ENCODE peak calls at places on chromosomes 16 and 17, in eight cellular contexts. W is mucosa of descending colon, Z is HL-60, A is stomach, G is colonic mucosa, X is fibroblast of the aortic adventitia, S is thoracic aorta, H is heart right ventricle. B is an unnamed sample.

GRCh38 chr16:67304006-67304405 is 22.5 kb downstream of the KCTD19 start:
- DNase-seq in G (no peak), W (no peak), S (no peak), Z (no peak), X (peak), A (no peak), H (no peak), B (no peak)

GRCh38 chr16:68806422-68806821 is 36.9 kb upstream of the TANGO6 start:
- DNase-seq in S (no peak), A (no peak), W (no peak), Z (no peak), X (no peak), G (no peak), H (no peak), B (no peak)

GRCh38 chr17:30239089-30239462 is 3.6 kb upstream of the SLC6A4 start:
- DNase-seq in G (no peak), X (no peak), W (no peak), H (no peak), Z (no peak), S (no peak), A (no peak), B (peak)

GRCh38 chr17:65177901-65178300 is 40.7 kb downstream of the RGS9 start:
- DNase-seq in X (peak), Z (no peak), W (no peak), H (no peak), S (no peak), G (no peak), A (no peak), B (no peak)

GRCh38 chr17:63293310-63293709 is 152.8 kb downstream of the CYB561 start:
- DNase-seq in Z (no peak), X (peak), W (no peak), H (no peak), G (no peak), S (no peak), A (no peak), B (no peak)

GRCh38 chr16:11506816-11507305 is 79.9 kb downstream of the LITAF start:
- DNase-seq in W (no peak), A (no peak), Z (no peak), G (no peak), X (no peak), S (no peak), H (no peak), B (no peak)

GRCh38 chr16:24683250-24683649 is 46.2 kb upstream of the TNRC6A start:
- DNase-seq in X (no peak), S (no peak), Z (no peak), A (no peak), G (no peak), H (no peak), W (no peak), B (no peak)

GRCh38 chr17:2174048-2174447 is 119.1 kb downstream of the HIC1 start:
- DNase-seq in H (no peak), G (no peak), A (no peak), Z (no peak), S (no peak), W (no peak), X (peak), B (no peak)

GRCh38 chr16:4017807-4018206 is 98.4 kb downstream of the ADCY9 start:
- DNase-seq in W (no peak), S (no peak), H (no peak), X (no peak), Z (no peak), G (no peak), A (no peak), B (no peak)

GRCh38 chr17:31394544-31394943 is 3.1 kb downstream of the RAB11FIP4 start:
- DNase-seq in Z (peak), X (peak), A (peak), W (peak), G (peak), H (peak), S (no peak), B (peak)

GRCh38 chr17:45747907-45748306 is 36.2 kb upstream of the CRHR1 start:
- DNase-seq in Z (no peak), H (no peak), X (no peak), S (no peak), G (no peak), W (no peak), A (no peak), B (no peak)

GRCh38 chr16:2429771-2430663 is 770 bp downstream of the CCNF start:
- DNase-seq in H (no peak), X (peak), G (peak), W (no peak), A (no peak), Z (no peak), S (no peak), B (no peak)

GRCh38 chr17:57750930-57751329 is 5.8 kb upstream of the CCDC182 start:
- DNase-seq in A (no peak), H (no peak), S (no peak), X (no peak), G (no peak), Z (no peak), W (no peak), B (no peak)

GRCh38 chr16:83878838-83879237 is 20.1 kb upstream of the MLYCD start:
- DNase-seq in W (no peak), X (peak), S (no peak), H (no peak), Z (no peak), G (no peak), A (no peak), B (no peak)

GRCh38 chr16:65782537-65783290 is 583.8 kb upstream of the CDH5 start:
- DNase-seq in H (no peak), G (no peak), Z (no peak), S (no peak), W (no peak), A (no peak), X (peak), B (no peak)

GRCh38 chr17:39027037-39027436 is 59.8 kb upstream of the FBXO47 start:
- DNase-seq in X (peak), Z (no peak), G (peak), H (peak), W (peak), S (no peak), A (peak), B (no peak)

GRCh38 chr16:20966746-20967145 is 66.2 kb downstream of the LYRM1 start:
- DNase-seq in G (no peak), A (no peak), Z (no peak), W (no peak), H (no peak), S (no peak), X (no peak), B (no peak)

GRCh38 chr17:20243524-20243923 is 223.8 kb downstream of the LGALS9B start:
- DNase-seq in H (no peak), A (no peak), Z (no peak), G (no peak), X (no peak), W (no peak), S (no peak), B (no peak)

GRCh38 chr16:4613636-4614570 is 785 bp downstream of the UBALD1 start:
- DNase-seq in W (no peak), A (no peak), H (no peak), Z (peak), G (no peak), S (no peak), X (peak), B (no peak)

GRCh38 chr17:15655162-15655561 is 28.9 kb downstream of the TRIM16 start:
- DNase-seq in X (no peak), A (peak), W (no peak), Z (no peak), S (no peak), G (no peak), H (no peak), B (no peak)

GRCh38 chr17:66777689-66778225 is 57.2 kb upstream of the CACNG5 start:
- DNase-seq in H (no peak), X (peak), S (no peak), Z (no peak), G (no peak), A (no peak), W (no peak), B (no peak)

GRCh38 chr17:61422116-61422799 is 22.6 kb downstream of the TBX2 start:
- DNase-seq in X (no peak), H (no peak), S (no peak), W (no peak), G (no peak), A (no peak), Z (no peak), B (no peak)

GRCh38 chr17:32142038-32142856 is at the start of gene RHOT1:
- DNase-seq in G (peak), H (peak), W (peak), Z (peak), X (peak), A (peak), S (peak), B (peak)

GRCh38 chr17:7041607-7042506 is 2.0 kb downstream of the SLC16A11 start:
- DNase-seq in X (no peak), Z (no peak), W (peak), H (no peak), A (no peak), S (no peak), G (no peak), B (no peak)

GRCh38 chr17:81523139-81524062 is 4.8 kb upstream of the FSCN2 start:
- DNase-seq in S (no peak), A (peak), X (peak), Z (no peak), H (no peak), G (no peak), W (no peak), B (no peak)
- TF ChIP-seq CTCF in S (no peak), A (no peak), X (peak), Z (peak), H (no peak), G (no peak), W (no peak), B (no peak)

DNA sequence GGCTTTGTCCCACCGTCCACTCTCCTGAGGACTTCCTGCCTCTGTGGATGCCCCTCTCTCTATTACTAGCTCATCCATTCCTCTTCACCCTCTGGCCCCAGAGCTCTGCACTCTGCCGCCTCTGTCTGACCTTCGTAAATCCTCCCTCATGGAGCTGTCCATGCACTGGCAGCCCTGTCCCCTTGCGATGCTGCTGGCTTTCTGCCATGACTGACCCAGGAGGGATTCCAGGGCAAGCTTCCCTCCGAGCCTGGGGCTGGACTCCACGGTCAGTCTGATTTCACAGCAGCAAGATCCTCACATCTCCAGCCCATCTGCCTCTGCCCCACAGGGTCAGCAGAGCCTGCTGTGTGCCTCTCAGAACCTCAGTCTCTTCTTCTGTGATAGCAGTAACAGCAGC is 4.7 kb downstream of the CBFA2T3 start:
- DNase-seq in Z (no peak), W (no peak), S (no peak), A (no peak), G (no peak), X (no peak), H (no peak), B (no peak)
- H3K4me3 ChIP-seq in Z (no peak), W (no peak), S (no peak), A (no peak), G (no peak), X (no peak), H (no peak), B (no peak)

GRCh38 chr17:49021095-49021767 is 24.0 kb downstream of the IGF2BP1 start:
- DNase-seq in A (no peak), H (no peak), X (no peak), S (no peak), G (no peak), W (no peak), Z (no peak), B (no peak)
- TF ChIP-seq CTCF in A (no peak), H (no peak), X (no peak), S (no peak), G (no peak), W (no peak), Z (no peak), B (no peak)

GRCh38 chr16:71903608-71904007 is 8.3 kb downstream of the IST1 start:
- DNase-seq in Z (no peak), S (no peak), G (no peak), H (no peak), A (no peak), W (no peak), X (no peak), B (no peak)

GRCh38 chr16:71896688-71897368 is 1.5 kb downstream of the IST1 start:
- DNase-seq in S (no peak), G (no peak), Z (no peak), W (no peak), A (no peak), X (no peak), H (no peak), B (no peak)

GRCh38 chr16:71899171-71899570 is 3.8 kb downstream of the IST1 start:
- DNase-seq in W (no peak), Z (no peak), X (no peak), G (no peak), H (no peak), S (no peak), A (no peak), B (no peak)

GRCh38 chr16:71902656-71903365 is 7.5 kb downstream of the IST1 start:
- DNase-seq in A (no peak), Z (no peak), X (no peak), S (no peak), H (no peak), G (no peak), W (no peak), B (no peak)

DNA sequence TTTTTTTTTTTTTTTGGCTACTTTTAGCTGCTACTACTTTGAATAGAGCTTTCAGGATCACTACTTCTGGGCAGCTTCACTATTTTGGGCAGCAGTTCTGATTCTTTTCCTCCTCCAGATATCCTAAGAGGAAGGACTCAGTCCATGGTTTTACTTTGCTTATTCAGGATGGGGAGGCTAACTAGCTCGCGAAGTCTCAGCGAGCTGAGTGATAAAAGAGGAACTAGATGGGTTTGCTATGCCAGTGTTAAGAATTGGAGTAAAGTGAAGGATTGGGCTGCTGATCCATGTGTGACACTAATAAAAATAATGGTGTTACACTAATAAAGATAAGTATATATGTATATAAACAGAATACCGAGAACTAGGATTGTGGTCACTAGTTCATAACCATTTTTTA is 5.0 kb downstream of the IST1 start:
- DNase-seq in S (no peak), X (peak), A (no peak), Z (no peak), H (no peak), G (no peak), W (no peak), B (no peak)
- H3K4me3 ChIP-seq in S (peak), X (no peak), A (peak), Z (no peak), H (no peak), G (no peak), W (no peak), B (peak)

DNA sequence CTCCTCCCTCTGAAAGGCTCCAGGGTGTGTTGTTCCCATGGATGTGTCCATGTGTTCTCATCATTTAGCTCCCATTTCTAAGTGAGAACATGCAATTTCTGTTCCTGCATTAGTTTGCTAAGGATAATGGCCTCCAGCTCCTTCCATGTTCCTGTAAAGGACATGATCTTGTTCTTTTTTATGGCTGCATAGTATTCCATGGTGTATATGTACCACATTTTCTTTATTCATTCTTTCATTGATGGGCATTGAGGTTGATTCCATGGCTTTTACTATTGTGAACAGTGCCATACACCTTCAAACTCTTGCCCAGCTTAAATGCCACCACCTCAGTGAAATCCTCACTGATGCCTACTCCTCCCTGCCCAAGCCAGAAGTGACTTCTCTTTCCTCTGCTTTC is 4.5 kb upstream of the ORAI3 start:
- DNase-seq in S (no peak), X (no peak), W (no peak), Z (no peak), H (no peak), A (no peak), G (no peak), B (no peak)
- TF ChIP-seq CTCF in S (no peak), X (no peak), W (no peak), Z (no peak), H (no peak), A (no peak), G (no peak), B (no peak)

GRCh38 chr16:82681592-82681991 is 54.8 kb downstream of the CDH13 start:
- DNase-seq in A (no peak), X (no peak), H (no peak), Z (no peak), W (no peak), S (no peak), G (no peak), B (no peak)
- H3K4me3 ChIP-seq in A (no peak), X (no peak), H (no peak), Z (no peak), W (no peak), S (no peak), G (no peak), B (no peak)

GRCh38 chr17:79500738-79501533 is 109.9 kb downstream of the RBFOX3 start:
- DNase-seq in Z (no peak), G (no peak), A (no peak), H (no peak), W (no peak), X (no peak), S (no peak), B (no peak)
- TF ChIP-seq CTCF in Z (no peak), G (no peak), A (no peak), H (no peak), W (no peak), X (no peak), S (no peak), B (no peak)

GRCh38 chr16:23171234-23171948 is 11.2 kb upstream of the SCNN1G start:
- DNase-seq in A (no peak), S (no peak), Z (no peak), X (peak), W (no peak), H (no peak), G (no peak), B (no peak)
- H3K4me3 ChIP-seq in A (no peak), S (no peak), Z (no peak), X (no peak), W (no peak), H (no peak), G (no peak), B (no peak)

DNA sequence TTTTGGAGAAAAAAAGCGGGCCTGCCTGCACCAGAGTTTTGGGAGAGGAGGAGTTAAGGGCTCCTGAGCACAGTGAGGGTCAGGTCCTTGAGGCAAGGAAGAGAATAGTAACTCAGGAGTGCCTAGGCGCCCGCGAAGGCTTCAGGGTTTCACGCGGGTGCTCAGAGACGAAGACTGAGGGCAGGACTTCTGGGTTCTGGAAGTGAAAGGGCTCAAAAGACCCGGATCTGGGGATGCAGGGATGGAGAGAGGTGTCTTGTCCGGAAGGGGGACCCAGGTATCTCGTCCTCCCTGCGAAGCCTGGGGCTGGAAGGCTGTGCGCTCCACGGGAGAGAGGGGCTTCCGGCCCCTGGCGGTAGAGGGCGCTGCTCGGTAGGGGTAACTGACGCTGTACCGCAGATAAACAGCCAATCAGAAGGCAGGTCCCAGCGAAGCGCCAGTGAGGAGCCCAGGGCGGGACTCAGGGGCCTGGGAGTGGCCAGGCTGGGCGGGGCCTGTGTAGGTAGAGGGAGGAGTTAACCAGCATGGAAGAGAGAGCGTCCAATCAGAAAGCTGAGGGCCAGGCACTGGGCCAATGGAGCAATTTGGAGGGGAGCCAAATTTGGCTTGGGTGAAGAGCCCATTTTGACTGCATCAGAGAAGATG is 729 bp downstream of the TGFB1I1 start:
- DNase-seq in S (peak), Z (no peak), X (peak), H (peak), G (peak), W (peak), A (peak), B (peak)
- TF ChIP-seq CTCF in S (peak), Z (no peak), X (peak), H (peak), G (peak), W (peak), A (peak), B (peak)

GRCh38 chr16:22813223-22813945 is 578 bp upstream of the HS3ST2 start:
- DNase-seq in W (peak), X (peak), H (peak), S (peak), A (peak), Z (peak), G (peak), B (no peak)
- H3K4me3 ChIP-seq in W (no peak), X (no peak), H (peak), S (peak), A (peak), Z (no peak), G (peak), B (peak)